ENCODE peak calls at places on chromosomes 5 and 9, in ten cellular contexts. B is aorta, O is KBM-7, L is NCI-H748 treated with DMSO at 0.1 percent for 48 hours, E is mesenteric fat pad, Y is left ventricle myocardium inferior, G is right cardiac atrium, V is body of pancreas, I is T-helper 2 cell, C is keratinocyte. S is an unnamed sample.

GRCh38 chr9:107707419-107707837 is 217.9 kb upstream of the KLF4 start:
- DNase-seq in I (no peak), Y (no peak), V (no peak), G (no peak), E (no peak), L (no peak), C (peak), B (no peak), O (no peak), S (no peak)

GRCh38 chr9:69961834-69962233 is 81.8 kb upstream of the MAMDC2 start:
- DNase-seq in L (no peak), E (no peak), G (no peak), O (no peak), V (no peak), I (no peak), B (no peak), C (no peak), Y (no peak), S (no peak)

GRCh38 chr9:105119166-105119565 is 125.3 kb upstream of the SLC44A1 start:
- DNase-seq in O (no peak), V (no peak), B (no peak), I (no peak), C (no peak), G (no peak), E (no peak), L (no peak), Y (no peak), S (peak)

GRCh38 chr9:134390947-134391318 is 64.7 kb downstream of the RXRA start:
- DNase-seq in C (no peak), E (no peak), O (no peak), I (no peak), L (no peak), G (no peak), Y (no peak), V (no peak), B (no peak), S (no peak)

GRCh38 chr5:39201795-39202593 is 17.4 kb downstream of the FYB1 start:
- DNase-seq in C (no peak), G (no peak), L (no peak), B (no peak), I (no peak), Y (no peak), V (no peak), O (no peak), E (no peak), S (no peak)

GRCh38 chr9:16571127-16571848 is 299.2 kb downstream of the BNC2 start:
- DNase-seq in L (no peak), E (no peak), C (no peak), B (no peak), Y (no peak), O (no peak), I (no peak), V (no peak), G (no peak), S (peak)

GRCh38 chr5:156798201-156798600 is 51.9 kb upstream of the PPP1R2B start:
- DNase-seq in E (no peak), O (no peak), Y (no peak), C (no peak), B (no peak), V (no peak), I (no peak), G (no peak), L (no peak), S (no peak)

GRCh38 chr9:21709464-21710058 is 92.9 kb upstream of the MTAP start:
- DNase-seq in C (peak), L (peak), E (no peak), Y (no peak), O (peak), G (no peak), B (no peak), I (peak), V (peak), S (no peak)

GRCh38 chr5:157273131-157273556 is 7.2 kb downstream of the CYFIP2 start:
- DNase-seq in B (no peak), Y (no peak), I (no peak), C (no peak), L (no peak), E (no peak), O (peak), G (no peak), V (no peak), S (no peak)

GRCh38 chr9:81685763-81686613 is 3.4 kb downstream of the TLE1 start:
- DNase-seq in E (no peak), Y (no peak), C (no peak), B (no peak), O (no peak), L (peak), I (no peak), V (peak), G (no peak), S (no peak)

GRCh38 chr5:173835662-173836061 is 52.5 kb upstream of the CPEB4 start:
- DNase-seq in C (no peak), B (no peak), V (no peak), L (no peak), Y (no peak), G (no peak), I (no peak), E (no peak), O (no peak), S (no peak)

GRCh38 chr5:61731267-61731945 is 399.3 kb downstream of the ZSWIM6 start:
- DNase-seq in O (no peak), Y (no peak), G (no peak), E (no peak), B (no peak), V (peak), C (no peak), L (no peak), I (no peak), S (no peak)

GRCh38 chr9:133864011-133864410 is 125.9 kb upstream of the SARDH start:
- DNase-seq in I (no peak), G (no peak), C (no peak), O (no peak), V (no peak), E (no peak), B (no peak), Y (no peak), L (no peak), S (no peak)

GRCh38 chr5:134226441-134227192 is 744 bp upstream of the PPP2CA start:
- DNase-seq in C (no peak), O (no peak), G (peak), V (peak), E (peak), B (no peak), L (peak), Y (no peak), I (peak), S (no peak)

GRCh38 chr5:73540192-73540591 is 25.2 kb downstream of the ANKRA2 start:
- DNase-seq in C (peak), L (no peak), E (no peak), V (no peak), B (no peak), O (no peak), G (no peak), I (no peak), Y (no peak), S (no peak)

GRCh38 chr9:127803507-127804352 is 1.0 kb downstream of the FPGS start:
- DNase-seq in I (no peak), Y (no peak), B (peak), O (no peak), V (peak), C (peak), L (no peak), G (peak), E (no peak), S (no peak)

GRCh38 chr5:90399251-90399650 is 10.3 kb downstream of the CETN3 start:
- DNase-seq in I (no peak), B (no peak), C (no peak), V (no peak), Y (no peak), G (no peak), O (no peak), L (no peak), E (no peak), S (no peak)

GRCh38 chr5:147387109-147387508 is 122.8 kb downstream of the DPYSL3 start:
- DNase-seq in E (no peak), C (no peak), Y (no peak), O (no peak), G (no peak), B (no peak), I (no peak), L (no peak), V (no peak), S (no peak)

GRCh38 chr9:38282756-38283155 is 109.7 kb upstream of the ALDH1B1 start:
- DNase-seq in L (no peak), V (no peak), I (no peak), E (peak), G (no peak), Y (no peak), O (no peak), B (no peak), C (no peak), S (no peak)

GRCh38 chr9:121354141-121354540 is 15.9 kb downstream of the STOM start:
- DNase-seq in G (peak), L (no peak), Y (no peak), I (no peak), C (no peak), V (no peak), B (no peak), O (no peak), E (no peak), S (no peak)

GRCh38 chr9:130114741-130115140 is 57.5 kb upstream of the NCS1 start:
- DNase-seq in O (no peak), V (no peak), C (no peak), G (no peak), L (no peak), Y (no peak), E (no peak), I (no peak), B (no peak), S (no peak)

GRCh38 chr9:83981126-83981871 is 694 bp downstream of the RMI1 start:
- DNase-seq in O (peak), C (no peak), G (peak), B (no peak), E (no peak), Y (no peak), V (peak), I (no peak), L (peak), S (peak)

GRCh38 chr9:114221706-114222465 is 66.5 kb downstream of the COL27A1 start:
- DNase-seq in V (no peak), G (no peak), B (no peak), C (no peak), Y (no peak), I (no peak), E (no peak), O (no peak), L (no peak), S (no peak)